ENCODE peak calls at places on chromosomes 1 and 21, in nine cellular contexts. Y is neural progenitor cell, F is colonic mucosa, W is endodermal cell, A is IMR-90, E is H9, L is GM23248, N is NT2/D1, Z is mammary epithelial cell. Q is an unnamed sample.

GRCh38 chr1:5448486-5448885 is 543.7 kb downstream of the NPHP4 start:
- DNase-seq in L (no peak), Z (no peak), Y (peak), A (no peak), N (peak), E (peak), F (no peak), W (peak), Q (no peak)

GRCh38 chr1:46646844-46647243 is 21.3 kb downstream of the ATPAF1 start:
- DNase-seq in Z (no peak), Y (no peak), E (no peak), A (peak), L (peak), W (no peak), F (no peak), N (no peak), Q (no peak)

GRCh38 chr21:43865471-43866181 is 603 bp downstream of the AGPAT3 start:
- DNase-seq in E (no peak), W (no peak), N (no peak), Z (peak), Y (peak), L (peak), F (peak), A (peak), Q (no peak)

GRCh38 chr1:41365772-41366427 is 4.7 kb downstream of the FOXO6 start:
- DNase-seq in A (no peak), E (peak), N (no peak), L (no peak), F (peak), Z (no peak), Y (peak), W (peak), Q (no peak)

GRCh38 chr21:41280115-41280919 is 36.3 kb upstream of the FAM3B start:
- DNase-seq in A (peak), Z (no peak), Y (no peak), N (no peak), L (peak), F (no peak), W (no peak), E (no peak), Q (no peak)

GRCh38 chr1:15062479-15063099 is 91.0 kb upstream of the TMEM51 start:
- DNase-seq in N (no peak), W (peak), F (peak), Z (no peak), E (no peak), L (no peak), Y (peak), A (no peak), Q (no peak)

GRCh38 chr1:28329395-28330153 is 734 bp downstream of the MED18 start:
- DNase-seq in W (peak), A (peak), L (peak), E (peak), N (peak), F (peak), Y (peak), Z (no peak), Q (no peak)

GRCh38 chr1:110986407-110986891 is 22.7 kb upstream of the LRIF1 start:
- DNase-seq in W (no peak), A (no peak), Y (no peak), E (no peak), N (no peak), L (no peak), F (no peak), Z (peak), Q (no peak)

GRCh38 chr1:48859429-48859828 is 82.7 kb upstream of the BEND5 start:
- DNase-seq in E (no peak), W (no peak), N (no peak), Y (no peak), A (no peak), Z (peak), F (no peak), L (peak), Q (no peak)

GRCh38 chr21:45404726-45405270 is at the start of gene COL18A1:
- DNase-seq in L (peak), F (no peak), A (peak), Y (peak), E (peak), Z (peak), N (no peak), W (peak), Q (peak)
- H3K9ac ChIP-seq in L (peak), F (peak), A (peak), Y (peak), E (no peak), Z (no peak), N (peak), W (peak), Q (peak)

GRCh38 chr1:38578444-38578951 is 281.1 kb downstream of the RRAGC start:
- DNase-seq in E (peak), L (no peak), Z (no peak), A (no peak), N (no peak), Y (peak), F (no peak), W (peak), Q (no peak)
- H3K9ac ChIP-seq in E (no peak), L (no peak), Z (no peak), A (no peak), N (peak), Y (no peak), F (no peak), W (no peak), Q (peak)

GRCh38 chr1:232561381-232561780 is 68.6 kb downstream of the SIPA1L2 start:
- DNase-seq in Z (no peak), E (no peak), N (no peak), Y (no peak), L (no peak), F (no peak), W (no peak), A (no peak), Q (no peak)
- H3K9ac ChIP-seq in Z (no peak), E (no peak), N (no peak), Y (no peak), L (no peak), F (no peak), W (no peak), A (no peak), Q (no peak)

GRCh38 chr1:20209471-20209870 is 23.2 kb upstream of the PLA2G2C start:
- DNase-seq in F (no peak), W (no peak), Y (no peak), A (no peak), L (no peak), E (no peak), Z (no peak), N (no peak), Q (no peak)

GRCh38 chr1:20212685-20213331 is 26.5 kb upstream of the PLA2G2C start:
- DNase-seq in Y (peak), N (peak), E (peak), L (peak), F (peak), Z (peak), A (peak), W (peak), Q (peak)

GRCh38 chr1:20212099-20212684 is 25.9 kb upstream of the PLA2G2C start:
- DNase-seq in A (no peak), Z (peak), F (peak), W (no peak), E (no peak), Y (no peak), L (no peak), N (no peak), Q (no peak)

GRCh38 chr1:20211511-20211931 is 25.2 kb upstream of the PLA2G2C start:
- DNase-seq in L (peak), W (no peak), Y (no peak), Z (peak), A (no peak), E (no peak), N (no peak), F (peak), Q (no peak)

DNA sequence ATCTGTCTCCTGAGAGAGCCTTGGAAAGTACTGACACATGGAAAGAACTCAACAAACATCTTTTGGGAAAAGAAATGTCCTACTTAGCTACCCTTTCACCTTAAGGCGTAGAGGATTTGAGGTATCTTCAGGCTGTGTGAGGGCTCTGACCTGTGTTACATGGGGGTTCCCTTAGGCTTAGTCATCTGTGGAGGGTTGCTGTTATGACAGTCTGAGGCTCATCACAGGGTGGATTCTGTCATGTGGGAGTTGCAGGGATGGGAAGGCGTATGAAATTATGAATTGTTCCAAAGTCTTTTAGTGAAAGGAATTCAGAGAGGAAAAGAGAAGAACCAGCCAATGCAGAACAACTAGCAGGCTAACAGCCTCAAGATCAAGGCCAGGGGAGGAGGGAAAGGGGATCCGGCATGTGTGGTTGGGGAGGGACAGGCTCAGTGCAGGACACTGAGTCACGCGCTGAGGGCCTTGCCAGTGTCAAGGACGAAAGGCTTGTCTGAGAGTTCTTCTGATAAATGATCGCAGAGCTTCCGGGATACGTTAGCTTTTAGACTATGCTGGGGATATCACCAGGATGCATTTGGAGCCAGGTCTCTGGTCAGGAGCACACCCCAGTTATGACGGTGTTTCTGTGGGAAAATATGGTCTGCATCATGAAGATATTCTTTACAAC is 24.6 kb upstream of the PLA2G2C start:
- DNase-seq in Y (no peak), Z (peak), L (peak), N (no peak), W (no peak), F (no peak), E (no peak), A (no peak), Q (no peak)
- H3K9ac ChIP-seq in Y (no peak), Z (peak), L (peak), N (no peak), W (no peak), F (no peak), E (no peak), A (no peak), Q (no peak)

Q was measured in neuronal stem cell.